ENCODE peak calls at places on chromosomes 1 and 21, in four cellular contexts. A, Z, B and H are unnamed samples.
A peak's percentile ranks its signal among the peaks of the same experiment; 100 is the strongest.

GRCh38 chr1:31095298-31095981 is 29.9 kb upstream of the PUM1 start:
- DNase-seq in A (no peak), Z (no peak), B (no peak), H (no peak)

GRCh38 chr1:25011966-25012625 is 82.0 kb upstream of the RUNX3 start:
- DNase-seq in A (no peak), Z (no peak), B (no peak), H (no peak)

GRCh38 chr21:33270986-33271385 is 4.8 kb downstream of the IL10RB start:
- DNase-seq in A (no peak), Z (no peak), B (no peak), H (no peak)

GRCh38 chr1:41739061-41739955 is 179.4 kb downstream of the HIVEP3 start:
- DNase-seq in A (no peak), Z (no peak), B (peak; percentile 65), H (no peak)

GRCh38 chr1:43319288-43319687 is 18.3 kb upstream of the MPL start:
- DNase-seq in Z (no peak), B (no peak), A (no peak), H (no peak)

GRCh38 chr1:118223426-118223825 is 38.4 kb upstream of the SPAG17 start:
- DNase-seq in B (no peak), Z (no peak), A (no peak), H (no peak)

GRCh38 chr1:36070349-36070748 is 13.5 kb upstream of the TEKT2 start:
- DNase-seq in Z (no peak), A (no peak), B (no peak), H (no peak)

GRCh38 chr21:37006521-37007291 is at the start of gene RIPPLY3:
- DNase-seq in A (no peak), Z (peak; percentile 26), B (no peak), H (no peak)

GRCh38 chr1:241592273-241592958 is 47.8 kb downstream of the CHML start:
- DNase-seq in A (peak; percentile 88), B (no peak), Z (no peak), H (no peak)

GRCh38 chr21:26804895-26805609 is 40.2 kb downstream of the ADAMTS1 start:
- DNase-seq in A (no peak), Z (no peak), B (no peak), H (no peak)

GRCh38 chr1:67614511-67614934 is 70.5 kb upstream of the GADD45A start:
- DNase-seq in Z (no peak), B (no peak), A (no peak), H (no peak)

GRCh38 chr1:234684854-234685253 is 74.9 kb upstream of the IRF2BP2 start:
- DNase-seq in B (no peak), A (no peak), Z (no peak), H (no peak)

GRCh38 chr1:21311016-21311415 is 20.8 kb upstream of the ECE1 start:
- DNase-seq in Z (no peak), B (no peak), A (no peak), H (no peak)

GRCh38 chr21:25220169-25220568 is 387.1 kb downstream of the MRPL39 start:
- DNase-seq in Z (no peak), B (no peak), A (no peak), H (no peak)

GRCh38 chr1:164607351-164607750 is 48.4 kb downstream of the PBX1 start:
- DNase-seq in Z (no peak), A (no peak), B (no peak), H (no peak)

GRCh38 chr1:174049514-174049913 is 27.4 kb upstream of the RC3H1 start:
- DNase-seq in Z (no peak), B (no peak), A (no peak), H (no peak)

GRCh38 chr1:6006882-6007281 is 14.7 kb upstream of the NPHP4 start:
- DNase-seq in A (no peak), Z (no peak), B (no peak), H (no peak)

GRCh38 chr1:8552820-8553397 is 235.0 kb downstream of the SLC45A1 start:
- DNase-seq in B (no peak), A (no peak), Z (no peak), H (no peak)